ENCODE peak calls at places on chromosome 21, in six cellular contexts. One of them, this sample, is unnamed.

GRCh38 chr21:35478096-35479080 is 429.3 kb upstream of the RUNX1 start:
- DNase-seq in fibroblast of lung: peak; percentile 51
- DNase-seq in neural progenitor cell: no peak
- DNase-seq in PC-3: no peak
- DNase-seq in HCT116: no peak
- DNase-seq in GM23248: no peak
- DNase-seq in this sample: no peak

GRCh38 chr21:35328856-35329455 is 279.9 kb upstream of the RUNX1 start:
- DNase-seq in fibroblast of lung: no peak
- DNase-seq in neural progenitor cell: no peak
- DNase-seq in PC-3: no peak
- DNase-seq in HCT116: no peak
- DNase-seq in GM23248: no peak
- DNase-seq in this sample: no peak

GRCh38 chr21:16908087-16908486 is 604.8 kb upstream of the CXADR start:
- DNase-seq in fibroblast of lung: no peak
- DNase-seq in neural progenitor cell: no peak
- DNase-seq in PC-3: peak; percentile 29
- DNase-seq in HCT116: no peak
- DNase-seq in GM23248: peak; percentile 22
- DNase-seq in this sample: no peak

GRCh38 chr21:33075596-33076195 is 5.8 kb downstream of the OLIG1 start:
- DNase-seq in fibroblast of lung: no peak
- DNase-seq in neural progenitor cell: peak; percentile 17
- DNase-seq in PC-3: no peak
- DNase-seq in HCT116: no peak
- DNase-seq in GM23248: no peak
- DNase-seq in this sample: peak; percentile 17

GRCh38 chr21:45523411-45524101 is 18.7 kb downstream of the SLC19A1 start:
- DNase-seq in fibroblast of lung: no peak
- DNase-seq in neural progenitor cell: no peak
- DNase-seq in PC-3: no peak
- DNase-seq in HCT116: no peak
- DNase-seq in GM23248: no peak
- DNase-seq in this sample: no peak

GRCh38 chr21:45329261-45330074 is 41.8 kb upstream of the POFUT2 start:
- DNase-seq in fibroblast of lung: no peak
- DNase-seq in neural progenitor cell: no peak
- DNase-seq in PC-3: peak; percentile 66
- DNase-seq in HCT116: no peak
- DNase-seq in GM23248: no peak
- DNase-seq in this sample: no peak

GRCh38 chr21:42567181-42567560 is 53.5 kb downstream of the SLC37A1 start:
- DNase-seq in fibroblast of lung: no peak
- DNase-seq in neural progenitor cell: no peak
- DNase-seq in PC-3: no peak
- DNase-seq in HCT116: no peak
- DNase-seq in GM23248: no peak
- DNase-seq in this sample: no peak

GRCh38 chr21:25405991-25406390 is 201.3 kb downstream of the MRPL39 start:
- DNase-seq in fibroblast of lung: no peak
- DNase-seq in neural progenitor cell: no peak
- DNase-seq in PC-3: no peak
- DNase-seq in HCT116: no peak
- DNase-seq in GM23248: no peak
- DNase-seq in this sample: no peak

GRCh38 chr21:26391166-26391565 is 181.9 kb downstream of the CYYR1 start:
- DNase-seq in fibroblast of lung: no peak
- DNase-seq in neural progenitor cell: no peak
- DNase-seq in PC-3: peak; percentile 43
- DNase-seq in HCT116: no peak
- DNase-seq in GM23248: peak; percentile 37
- DNase-seq in this sample: no peak

GRCh38 chr21:46114963-46115362 is 17.1 kb downstream of the COL6A2 start:
- DNase-seq in fibroblast of lung: no peak
- DNase-seq in neural progenitor cell: no peak
- DNase-seq in PC-3: no peak
- DNase-seq in HCT116: no peak
- DNase-seq in GM23248: no peak
- DNase-seq in this sample: no peak

GRCh38 chr21:17793675-17794123 is 25.5 kb downstream of the C21orf91 start:
- DNase-seq in fibroblast of lung: peak; percentile 53
- DNase-seq in neural progenitor cell: no peak
- DNase-seq in PC-3: no peak
- DNase-seq in HCT116: no peak
- DNase-seq in GM23248: peak; percentile 43
- DNase-seq in this sample: no peak

GRCh38 chr21:31043495-31043894 is 5.2 kb upstream of the KRTAP19-8 start:
- DNase-seq in fibroblast of lung: no peak
- DNase-seq in neural progenitor cell: no peak
- DNase-seq in PC-3: no peak
- DNase-seq in HCT116: no peak
- DNase-seq in GM23248: no peak
- DNase-seq in this sample: no peak

GRCh38 chr21:16842716-16843115 is 670.1 kb upstream of the CXADR start:
- DNase-seq in fibroblast of lung: peak; percentile 34
- DNase-seq in neural progenitor cell: no peak
- DNase-seq in PC-3: no peak
- DNase-seq in HCT116: no peak
- DNase-seq in GM23248: peak; percentile 32
- DNase-seq in this sample: no peak

GRCh38 chr21:29303301-29303700 is 4.6 kb downstream of the BACH1 start:
- DNase-seq in fibroblast of lung: no peak
- DNase-seq in neural progenitor cell: no peak
- DNase-seq in PC-3: no peak
- DNase-seq in HCT116: no peak
- DNase-seq in GM23248: no peak
- DNase-seq in this sample: no peak
- H3K79me2 ChIP-seq in fibroblast of lung: peaks cover 90% of the 10 kb centered on the region
- H3K79me2 ChIP-seq in neural progenitor cell: peaks cover 91% of the 10 kb centered on the region
- H3K79me2 ChIP-seq in PC-3: peaks cover 91% of the 10 kb centered on the region
- H3K79me2 ChIP-seq in HCT116: peaks cover 90% of the 10 kb centered on the region
- H3K79me2 ChIP-seq in GM23248: peaks cover 92% of the 10 kb centered on the region
- H3K79me2 ChIP-seq in this sample: peaks cover 92% of the 10 kb centered on the region

GRCh38 chr21:37082856-37083611 is 10.0 kb downstream of the TTC3 start:
- DNase-seq in fibroblast of lung: no peak
- DNase-seq in neural progenitor cell: no peak
- DNase-seq in PC-3: no peak
- DNase-seq in HCT116: no peak
- DNase-seq in GM23248: no peak
- DNase-seq in this sample: no peak

GRCh38 chr21:37093977-37094376 is 20.9 kb downstream of the TTC3 start:
- DNase-seq in fibroblast of lung: no peak
- DNase-seq in neural progenitor cell: no peak
- DNase-seq in PC-3: no peak
- DNase-seq in HCT116: no peak
- DNase-seq in GM23248: no peak
- DNase-seq in this sample: no peak

GRCh38 chr21:37085726-37086125 is 12.7 kb downstream of the TTC3 start:
- DNase-seq in fibroblast of lung: no peak
- DNase-seq in neural progenitor cell: no peak
- DNase-seq in PC-3: no peak
- DNase-seq in HCT116: no peak
- DNase-seq in GM23248: no peak
- DNase-seq in this sample: no peak

GRCh38 chr21:37087188-37087587 is 14.1 kb downstream of the TTC3 start:
- DNase-seq in fibroblast of lung: peak; percentile 81
- DNase-seq in neural progenitor cell: peak; percentile 7
- DNase-seq in PC-3: peak; percentile 78
- DNase-seq in HCT116: peak; percentile 29
- DNase-seq in GM23248: peak; percentile 81
- DNase-seq in this sample: peak; percentile 15

DNA sequence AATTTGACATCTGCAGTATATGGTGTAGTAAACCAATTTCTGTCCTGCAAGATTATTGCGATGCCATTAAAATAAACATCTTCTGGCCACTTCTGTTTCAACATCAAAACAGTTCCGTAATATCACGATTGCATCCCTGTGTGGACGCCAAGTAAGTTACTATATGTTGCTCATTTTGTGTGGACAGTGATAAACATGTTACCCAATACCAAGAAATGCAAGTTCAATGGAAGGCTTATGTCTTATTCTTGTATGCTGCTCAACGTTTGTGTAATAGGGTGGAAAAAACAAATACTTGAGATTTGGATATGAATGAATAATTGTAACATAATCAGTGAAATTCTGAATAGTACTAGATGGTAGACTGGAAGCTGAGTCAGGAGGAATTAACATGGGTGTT is 15.1 kb downstream of the TTC3 start:
- DNase-seq in fibroblast of lung: peak; percentile 79
- DNase-seq in neural progenitor cell: no peak
- DNase-seq in PC-3: no peak
- DNase-seq in HCT116: no peak
- DNase-seq in GM23248: no peak
- DNase-seq in this sample: no peak
- H3K79me2 ChIP-seq in fibroblast of lung: peaks cover 34% of the 10 kb centered on the region
- H3K79me2 ChIP-seq in neural progenitor cell: peaks cover 11% of the 10 kb centered on the region
- H3K79me2 ChIP-seq in PC-3: peaks cover 76% of the 10 kb centered on the region
- H3K79me2 ChIP-seq in HCT116: peaks cover 83% of the 10 kb centered on the region
- H3K79me2 ChIP-seq in GM23248: peaks cover 99% of the 10 kb centered on the region
- H3K79me2 ChIP-seq in this sample: no peaks in the 10 kb centered on the region

GRCh38 chr21:15006594-15007230 is 58.1 kb downstream of the NRIP1 start:
- DNase-seq in fibroblast of lung: no peak
- DNase-seq in neural progenitor cell: no peak
- DNase-seq in PC-3: no peak
- DNase-seq in HCT116: no peak
- DNase-seq in GM23248: no peak
- DNase-seq in this sample: no peak

GRCh38 chr21:15003463-15004135 is 61.2 kb downstream of the NRIP1 start:
- DNase-seq in fibroblast of lung: no peak
- DNase-seq in neural progenitor cell: peak; percentile 66
- DNase-seq in PC-3: no peak
- DNase-seq in HCT116: no peak
- DNase-seq in GM23248: no peak
- DNase-seq in this sample: peak; percentile 47

GRCh38 chr21:15005391-15005790 is 59.4 kb downstream of the NRIP1 start:
- DNase-seq in fibroblast of lung: peak; percentile 22
- DNase-seq in neural progenitor cell: peak; percentile 26
- DNase-seq in PC-3: no peak
- DNase-seq in HCT116: no peak
- DNase-seq in GM23248: peak; percentile 40
- DNase-seq in this sample: peak; percentile 88

GRCh38 chr21:15001773-15002647 is 62.8 kb downstream of the NRIP1 start:
- DNase-seq in fibroblast of lung: no peak
- DNase-seq in neural progenitor cell: no peak
- DNase-seq in PC-3: no peak
- DNase-seq in HCT116: no peak
- DNase-seq in GM23248: no peak
- DNase-seq in this sample: peak; percentile 18

DNA sequence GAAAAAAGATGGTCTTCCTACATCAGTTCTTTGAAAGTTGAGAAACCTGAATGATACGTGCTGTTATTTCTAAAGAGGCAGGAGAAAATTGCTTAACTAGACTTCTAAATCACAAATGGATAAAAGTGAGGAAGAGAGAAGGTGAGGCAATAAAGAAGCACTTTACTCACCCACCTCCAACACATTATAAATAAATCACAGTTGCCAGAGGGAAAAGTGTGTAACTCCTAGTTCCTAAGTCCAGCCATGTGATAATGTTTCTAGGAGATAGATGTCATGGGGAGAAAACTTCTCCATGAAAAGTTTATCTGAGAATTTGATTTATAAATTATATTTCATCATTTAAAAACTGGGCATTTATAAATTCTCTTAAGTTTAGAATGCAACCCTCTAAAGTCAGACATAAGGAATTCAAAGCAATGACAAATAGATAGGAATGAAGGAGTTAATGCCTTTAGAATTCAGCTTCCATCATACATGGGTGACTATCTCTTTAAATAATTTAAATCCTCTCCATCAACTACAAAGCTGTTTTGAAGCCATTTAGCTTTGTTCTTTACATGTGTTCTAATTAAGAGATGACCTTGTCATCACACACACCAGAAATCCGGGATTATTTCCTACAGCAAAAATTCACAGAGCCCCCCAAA is 60.0 kb downstream of the NRIP1 start:
- DNase-seq in fibroblast of lung: no peak
- DNase-seq in neural progenitor cell: no peak
- DNase-seq in PC-3: no peak
- DNase-seq in HCT116: no peak
- DNase-seq in GM23248: peak; percentile 67
- DNase-seq in this sample: peak; percentile 16
- H3K79me2 ChIP-seq in fibroblast of lung: peaks cover 66% of the 10 kb centered on the region
- H3K79me2 ChIP-seq in neural progenitor cell: peaks cover 81% of the 10 kb centered on the region
- H3K79me2 ChIP-seq in PC-3: peaks cover 100% of the 10 kb centered on the region
- H3K79me2 ChIP-seq in HCT116: peaks cover 93% of the 10 kb centered on the region
- H3K79me2 ChIP-seq in GM23248: peaks cover 99% of the 10 kb centered on the region
- H3K79me2 ChIP-seq in this sample: no peaks in the 10 kb centered on the region

GRCh38 chr21:38433516-38433915 is 64.8 kb downstream of the ERG start:
- DNase-seq in fibroblast of lung: no peak
- DNase-seq in neural progenitor cell: no peak
- DNase-seq in PC-3: no peak
- DNase-seq in HCT116: no peak
- DNase-seq in GM23248: no peak
- DNase-seq in this sample: no peak

GRCh38 chr21:38424333-38424732 is 73.9 kb downstream of the ERG start:
- DNase-seq in fibroblast of lung: no peak
- DNase-seq in neural progenitor cell: peak; percentile 9
- DNase-seq in PC-3: no peak
- DNase-seq in HCT116: no peak
- DNase-seq in GM23248: no peak
- DNase-seq in this sample: no peak

GRCh38 chr21:38428211-38428610 is 70.1 kb downstream of the ERG start:
- DNase-seq in fibroblast of lung: no peak
- DNase-seq in neural progenitor cell: no peak
- DNase-seq in PC-3: no peak
- DNase-seq in HCT116: no peak
- DNase-seq in GM23248: no peak
- DNase-seq in this sample: no peak

DNA sequence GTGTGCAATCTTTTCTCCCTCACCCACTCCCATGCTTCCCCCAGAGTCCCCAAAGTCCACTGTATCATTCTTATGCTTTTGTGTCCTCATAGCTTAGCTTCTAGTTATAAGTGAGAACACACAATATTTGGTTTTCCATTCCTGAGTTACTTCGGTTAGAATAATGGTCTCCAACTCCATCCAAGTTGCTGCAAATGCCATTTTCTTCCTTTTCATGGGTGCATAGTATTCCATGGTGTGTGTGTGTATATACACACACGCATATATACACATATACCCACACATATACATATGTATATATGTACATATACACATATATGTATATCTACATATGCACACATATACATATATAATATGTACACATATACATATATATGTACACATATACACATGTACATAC is 69.3 kb downstream of the ERG start:
- DNase-seq in fibroblast of lung: no peak
- DNase-seq in neural progenitor cell: no peak
- DNase-seq in PC-3: no peak
- DNase-seq in HCT116: no peak
- DNase-seq in GM23248: no peak
- DNase-seq in this sample: no peak
- H3K79me2 ChIP-seq in fibroblast of lung: no peaks in the 10 kb centered on the region
- H3K79me2 ChIP-seq in neural progenitor cell: no peaks in the 10 kb centered on the region
- H3K79me2 ChIP-seq in PC-3: no peaks in the 10 kb centered on the region
- H3K79me2 ChIP-seq in HCT116: no peaks in the 10 kb centered on the region
- H3K79me2 ChIP-seq in GM23248: no peaks in the 10 kb centered on the region
- H3K79me2 ChIP-seq in this sample: no peaks in the 10 kb centered on the region

This sample was measured in GM23338.